ENCODE peak calls at places on chromosomes 3 and 15, in eight cellular contexts. Q is fibroblast of gingiva; M is left colon; J is NCI-H187 treated with DMSO at 0.1 percent for 48 hours; R is stimulated activated CD4-positive, alpha-beta T cell treated with anti-CD3 and anti-CD28 coated beads, Interleukin-15, amount 100 ng/mL, for 1 hour; B is stimulated activated CD8-positive, alpha-beta memory T cell treated with anti-CD3 and anti-CD28 coated beads, Interleukin-4, amount 100 ng/mL, for 4 hours; H is ELR; P is sigmoid colon. X is an unnamed sample.

GRCh38 chr15:69265347-69265955 is 33.3 kb upstream of the PAQR5 start:
- DNase-seq in Q (no peak), M (no peak), J (no peak), R (no peak), B (no peak), H (peak), P (no peak), X (peak)

GRCh38 chr15:39397883-39398282 is 183.0 kb upstream of the THBS1 start:
- DNase-seq in Q (no peak), M (no peak), J (no peak), R (no peak), B (no peak), H (no peak), P (no peak), X (no peak)

GRCh38 chr3:185732782-185733181 is 92.1 kb downstream of the IGF2BP2 start:
- DNase-seq in Q (peak), M (no peak), J (no peak), R (no peak), B (no peak), H (peak), P (no peak), X (peak)

GRCh38 chr3:50205719-50206276 is 727 bp downstream of the SLC38A3 start:
- DNase-seq in Q (no peak), M (peak), J (no peak), R (no peak), B (no peak), H (no peak), P (no peak), X (no peak)

GRCh38 chr15:75029378-75030022 is 6.1 kb downstream of the PPCDC start:
- DNase-seq in Q (peak), M (peak), J (no peak), R (peak), B (peak), H (peak), P (peak), X (peak)

GRCh38 chr3:149512073-149512782 is 37.7 kb downstream of the TM4SF4 start:
- DNase-seq in Q (peak), M (peak), J (no peak), R (no peak), B (no peak), H (peak), P (peak), X (peak)

GRCh38 chr15:60574801-60575631 is 96.1 kb upstream of the ICE2 start:
- DNase-seq in Q (no peak), M (no peak), J (no peak), R (no peak), B (no peak), H (no peak), P (no peak), X (no peak)

GRCh38 chr3:78285032-78285728 is 1245.3 kb downstream of the ROBO2 start:
- DNase-seq in Q (no peak), M (no peak), J (no peak), R (no peak), B (no peak), H (no peak), P (no peak), X (no peak)

GRCh38 chr15:47246317-47246716 is 471.0 kb upstream of the SEMA6D start:
- DNase-seq in Q (no peak), M (no peak), J (no peak), R (no peak), B (no peak), H (no peak), P (no peak), X (no peak)

GRCh38 chr3:7813412-7813811 is 688.2 kb upstream of the LMCD1 start:
- DNase-seq in Q (no peak), M (no peak), J (no peak), R (no peak), B (no peak), H (no peak), P (no peak), X (no peak)

GRCh38 chr3:73624363-73625123 is at the start of gene PDZRN3:
- DNase-seq in Q (peak), M (peak), J (no peak), R (no peak), B (no peak), H (peak), P (peak), X (peak)

GRCh38 chr3:33130144-33130543 is 16.3 kb downstream of the CRTAP start:
- DNase-seq in Q (no peak), M (no peak), J (no peak), R (no peak), B (no peak), H (no peak), P (no peak), X (no peak)

GRCh38 chr3:157624801-157625200 is 121.6 kb upstream of the VEPH1 start:
- DNase-seq in Q (no peak), M (no peak), J (no peak), R (no peak), B (no peak), H (peak), P (no peak), X (no peak)